ENCODE peak calls at places on chromosomes 6 and 20, in five cellular contexts. P, Q, K, F and S are unnamed samples. For H3K36me3, the result is how much of the 10 kb centered on the place peaks cover.

GRCh38 chr6:501891-502601 is 110.5 kb downstream of the IRF4 start:
- DNase-seq in F (no peak), Q (no peak), P (no peak), K (no peak), S (no peak)

GRCh38 chr20:10063482-10063881 is 28.7 kb downstream of the ANKEF1 start:
- DNase-seq in F (no peak), Q (no peak), K (no peak), P (no peak), S (no peak)

GRCh38 chr6:121305957-121306607 is 28.2 kb downstream of the TBC1D32 start:
- DNase-seq in Q (peak), P (peak), F (no peak), K (no peak), S (no peak)

GRCh38 chr6:114989279-114989964 is 646.6 kb upstream of the HS3ST5 start:
- DNase-seq in Q (no peak), K (no peak), P (no peak), F (no peak), S (no peak)

GRCh38 chr6:40583694-40584093 is 3.5 kb downstream of the LRFN2 start:
- DNase-seq in P (no peak), K (no peak), Q (no peak), F (no peak), S (no peak)

GRCh38 chr6:33208089-33208967 is at the start of gene RING1:
- DNase-seq in P (peak), F (peak), K (peak), Q (peak), S (peak)

GRCh38 chr20:9032758-9033157 is 36.1 kb upstream of the PLCB4 start:
- DNase-seq in P (no peak), F (no peak), Q (peak), K (no peak), S (no peak)

GRCh38 chr6:72084992-72085569 is 198.7 kb downstream of the RIMS1 start:
- DNase-seq in P (no peak), F (no peak), Q (peak), K (no peak), S (no peak)

GRCh38 chr20:45109634-45110033 is 5.3 kb downstream of the WFDC5 start:
- DNase-seq in Q (no peak), K (no peak), P (no peak), F (no peak), S (no peak)

GRCh38 chr20:63059684-63060056 is 52.9 kb upstream of the BHLHE23 start:
- DNase-seq in P (no peak), F (no peak), Q (no peak), K (peak), S (no peak)

GRCh38 chr6:111662192-111662793 is 56.6 kb upstream of the TRAF3IP2 start:
- DNase-seq in Q (no peak), K (no peak), F (peak), P (no peak), S (no peak)

GRCh38 chr20:3318226-3318884 is 79.4 kb upstream of the SLC4A11 start:
- DNase-seq in K (no peak), F (no peak), Q (peak), P (peak), S (no peak)
- H3K36me3 ChIP-seq in K (under half), F (under half), Q (under half), P (under half), S (under half)

DNA sequence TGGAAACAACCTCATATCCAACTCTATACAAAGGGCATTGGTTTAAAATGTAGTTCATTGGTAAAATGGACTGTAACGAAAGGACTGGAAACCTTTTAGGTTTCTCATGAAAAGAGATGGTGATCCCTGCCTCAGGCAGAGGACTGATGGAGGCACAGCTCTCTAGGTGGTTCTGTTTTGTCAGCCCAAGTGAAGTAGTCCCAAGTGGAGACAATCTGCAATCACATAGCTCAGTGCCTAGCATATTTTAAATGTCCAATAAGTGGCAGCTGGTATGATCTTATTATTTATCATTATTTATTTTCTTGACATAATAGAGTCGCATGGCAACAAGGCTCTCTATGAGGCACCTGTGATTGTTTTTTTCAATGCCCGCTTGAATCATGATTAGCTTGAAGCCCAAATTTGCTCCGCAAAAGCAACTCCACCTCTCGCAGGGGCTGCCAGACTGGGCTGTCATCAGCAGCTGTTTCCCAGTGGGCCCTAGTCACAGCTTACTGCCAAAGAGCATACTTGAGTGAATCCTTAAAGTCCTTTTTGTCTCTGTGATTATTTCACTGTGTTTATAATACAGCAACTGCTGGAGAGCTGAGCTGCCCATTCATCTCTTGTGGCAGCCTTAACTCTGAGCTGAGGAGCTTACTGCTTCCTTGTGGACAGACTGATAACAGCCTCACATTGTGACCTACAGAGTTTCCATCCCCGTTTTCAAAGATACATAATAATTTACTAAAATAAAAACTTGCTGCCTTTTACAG is 19.7 kb upstream of the ENPP1 start:
- DNase-seq in K (no peak), P (no peak), F (peak), Q (peak), S (peak)
- TF ChIP-seq CTCF in K (peak), P (no peak), F (peak), Q (peak), S (peak)

DNA sequence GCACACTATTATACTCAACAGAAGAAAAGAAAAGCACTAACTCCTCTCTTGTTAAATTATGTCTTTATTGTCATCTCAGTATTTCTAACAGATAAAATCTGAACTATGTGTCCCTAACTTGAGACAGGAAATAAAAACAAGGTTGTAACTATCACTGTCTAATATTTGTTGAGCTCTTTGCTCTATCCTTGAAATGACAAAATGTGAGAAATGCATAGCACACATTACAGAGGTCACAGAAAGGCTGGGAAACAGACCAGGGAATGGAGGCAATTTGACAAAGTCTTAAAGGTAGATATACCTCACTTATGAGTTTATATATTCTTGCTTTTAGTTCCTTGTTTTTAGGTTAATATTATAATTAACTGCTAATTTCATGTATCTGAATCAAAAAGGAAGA is 102.4 kb upstream of the MAP7 start:
- DNase-seq in Q (no peak), F (no peak), K (no peak), P (no peak), S (no peak)
- H3K36me3 ChIP-seq in Q (under half), F (under half), K (under half), P (under half), S (under half)

GRCh38 chr6:25038300-25038699 is 102.5 kb upstream of the RIPOR2 start:
- DNase-seq in Q (no peak), F (no peak), P (no peak), K (no peak), S (no peak)
- TF ChIP-seq CTCF in Q (no peak), F (no peak), P (no peak), K (no peak), S (no peak)